ENCODE peak calls at places on chromosomes 16 and 17, in four cellular contexts. One of them, this sample, is unnamed.
A peak's percentile ranks its signal among the peaks of the same experiment; 100 is the strongest.

GRCh38 chr17:17919169-17920107 is 52.8 kb downstream of the TOM1L2 start:
- DNase-seq in brain microvascular endothelial cell: peak; percentile 67
- DNase-seq in sigmoid colon: peak; percentile 89
- DNase-seq in H9: peak; percentile 90
- DNase-seq in this sample: peak; percentile 75

GRCh38 chr16:30184430-30185140 is 1.2 kb downstream of the CORO1A start:
- DNase-seq in brain microvascular endothelial cell: no peak
- DNase-seq in sigmoid colon: peak; percentile 71
- DNase-seq in H9: no peak
- DNase-seq in this sample: no peak

GRCh38 chr17:348692-349425 is 3.7 kb downstream of the RPH3AL start:
- DNase-seq in brain microvascular endothelial cell: no peak
- DNase-seq in sigmoid colon: peak; percentile 86
- DNase-seq in H9: peak; percentile 29
- DNase-seq in this sample: no peak

GRCh38 chr16:13307255-13307654 is 405.9 kb downstream of the SHISA9 start:
- DNase-seq in brain microvascular endothelial cell: peak; percentile 5
- DNase-seq in sigmoid colon: no peak
- DNase-seq in H9: no peak
- DNase-seq in this sample: no peak

GRCh38 chr17:39402279-39402889 is 958 bp upstream of the FBXL20 start:
- DNase-seq in brain microvascular endothelial cell: peak; percentile 90
- DNase-seq in sigmoid colon: peak; percentile 96
- DNase-seq in H9: peak; percentile 98
- DNase-seq in this sample: peak; percentile 92

GRCh38 chr17:75824591-75825518 is 19.3 kb downstream of the UNC13D start:
- DNase-seq in brain microvascular endothelial cell: no peak
- DNase-seq in sigmoid colon: peak; percentile 57
- DNase-seq in H9: no peak
- DNase-seq in this sample: no peak

GRCh38 chr16:57620316-57621231 is 7.9 kb upstream of the ADGRG1 start:
- DNase-seq in brain microvascular endothelial cell: no peak
- DNase-seq in sigmoid colon: peak; percentile 49
- DNase-seq in H9: no peak
- DNase-seq in this sample: no peak

GRCh38 chr16:56262148-56262878 is 71.0 kb downstream of the GNAO1 start:
- DNase-seq in brain microvascular endothelial cell: no peak
- DNase-seq in sigmoid colon: peak; percentile 72
- DNase-seq in H9: no peak
- DNase-seq in this sample: no peak

GRCh38 chr16:52405441-52405840 is 141.5 kb downstream of the TOX3 start:
- DNase-seq in brain microvascular endothelial cell: no peak
- DNase-seq in sigmoid colon: no peak
- DNase-seq in H9: no peak
- DNase-seq in this sample: no peak

GRCh38 chr17:40541060-40541872 is 24.0 kb downstream of the CCR7 start:
- DNase-seq in brain microvascular endothelial cell: no peak
- DNase-seq in sigmoid colon: peak; percentile 68
- DNase-seq in H9: no peak
- DNase-seq in this sample: no peak

GRCh38 chr17:1379930-1380313 is 20.1 kb downstream of the YWHAE start:
- DNase-seq in brain microvascular endothelial cell: no peak
- DNase-seq in sigmoid colon: no peak
- DNase-seq in H9: no peak
- DNase-seq in this sample: no peak

GRCh38 chr17:62703776-62704380 is 76.4 kb downstream of the MRC2 start:
- DNase-seq in brain microvascular endothelial cell: no peak
- DNase-seq in sigmoid colon: peak; percentile 87
- DNase-seq in H9: peak; percentile 92
- DNase-seq in this sample: peak; percentile 91

GRCh38 chr17:15321556-15322250 is 19.7 kb downstream of the TEKT3 start:
- DNase-seq in brain microvascular endothelial cell: peak; percentile 51
- DNase-seq in sigmoid colon: no peak
- DNase-seq in H9: no peak
- DNase-seq in this sample: no peak

GRCh38 chr17:7060165-7060890 is 16.4 kb upstream of the SLC16A11 start:
- DNase-seq in brain microvascular endothelial cell: peak; percentile 60
- DNase-seq in sigmoid colon: no peak
- DNase-seq in H9: no peak
- DNase-seq in this sample: no peak

GRCh38 chr17:75773121-75773807 is 8.3 kb upstream of the GALK1 start:
- DNase-seq in brain microvascular endothelial cell: no peak
- DNase-seq in sigmoid colon: peak; percentile 69
- DNase-seq in H9: peak; percentile 49
- DNase-seq in this sample: no peak

GRCh38 chr17:29642171-29642611 is 19.5 kb upstream of the CORO6 start:
- DNase-seq in brain microvascular endothelial cell: no peak
- DNase-seq in sigmoid colon: no peak
- DNase-seq in H9: no peak
- DNase-seq in this sample: peak; percentile 52

GRCh38 chr17:4945176-4945943 is 3.0 kb downstream of the PFN1 start:
- DNase-seq in brain microvascular endothelial cell: peak; percentile 90
- DNase-seq in sigmoid colon: peak; percentile 93
- DNase-seq in H9: peak; percentile 80
- DNase-seq in this sample: no peak

GRCh38 chr17:82213251-82214011 is 789 bp upstream of the CCDC57 start:
- DNase-seq in brain microvascular endothelial cell: peak; percentile 80
- DNase-seq in sigmoid colon: peak; percentile 81
- DNase-seq in H9: no peak
- DNase-seq in this sample: peak; percentile 53

GRCh38 chr16:52578007-52578828 is 31.3 kb upstream of the TOX3 start:
- DNase-seq in brain microvascular endothelial cell: no peak
- DNase-seq in sigmoid colon: no peak
- DNase-seq in H9: no peak
- DNase-seq in this sample: no peak

GRCh38 chr17:40023590-40024292 is 8.5 kb downstream of the CSF3 start:
- DNase-seq in brain microvascular endothelial cell: no peak
- DNase-seq in sigmoid colon: peak; percentile 67
- DNase-seq in H9: no peak
- DNase-seq in this sample: no peak

GRCh38 chr17:9389116-9389515 is 186.5 kb downstream of the STX8 start:
- DNase-seq in brain microvascular endothelial cell: peak; percentile 87
- DNase-seq in sigmoid colon: no peak
- DNase-seq in H9: no peak
- DNase-seq in this sample: no peak

GRCh38 chr17:41544497-41544896 is 16.4 kb upstream of the KRT19 start:
- DNase-seq in brain microvascular endothelial cell: no peak
- DNase-seq in sigmoid colon: no peak
- DNase-seq in H9: no peak
- DNase-seq in this sample: no peak

GRCh38 chr16:24673155-24673554 is 56.3 kb upstream of the TNRC6A start:
- DNase-seq in brain microvascular endothelial cell: no peak
- DNase-seq in sigmoid colon: no peak
- DNase-seq in H9: no peak
- DNase-seq in this sample: no peak

GRCh38 chr17:32792207-32792606 is 84.7 kb downstream of the MYO1D start:
- DNase-seq in brain microvascular endothelial cell: no peak
- DNase-seq in sigmoid colon: no peak
- DNase-seq in H9: no peak
- DNase-seq in this sample: no peak

GRCh38 chr16:22161401-22161800 is 905 bp upstream of the SDR42E2 start:
- DNase-seq in brain microvascular endothelial cell: no peak
- DNase-seq in sigmoid colon: no peak
- DNase-seq in H9: no peak
- DNase-seq in this sample: no peak

GRCh38 chr16:16972831-16973230 is 497.9 kb downstream of the XYLT1 start:
- DNase-seq in brain microvascular endothelial cell: no peak
- DNase-seq in sigmoid colon: no peak
- DNase-seq in H9: no peak
- DNase-seq in this sample: no peak

GRCh38 chr16:28820016-28820415 is 2.8 kb upstream of the ATXN2L start:
- DNase-seq in brain microvascular endothelial cell: no peak
- DNase-seq in sigmoid colon: peak; percentile 61
- DNase-seq in H9: no peak
- DNase-seq in this sample: no peak

GRCh38 chr17:39000021-39000601 is 32.9 kb upstream of the FBXO47 start:
- DNase-seq in brain microvascular endothelial cell: no peak
- DNase-seq in sigmoid colon: no peak
- DNase-seq in H9: no peak
- DNase-seq in this sample: no peak

GRCh38 chr17:78374631-78375274 is 3.7 kb upstream of the PGS1 start:
- DNase-seq in brain microvascular endothelial cell: peak; percentile 68
- DNase-seq in sigmoid colon: no peak
- DNase-seq in H9: peak; percentile 77
- DNase-seq in this sample: peak; percentile 35

GRCh38 chr16:18983565-18984424 is at the start of gene TMC7:
- DNase-seq in brain microvascular endothelial cell: peak; percentile 83
- DNase-seq in sigmoid colon: peak; percentile 74
- DNase-seq in H9: peak; percentile 94
- DNase-seq in this sample: peak; percentile 96

GRCh38 chr17:39094607-39095308 is 56.7 kb downstream of the PLXDC1 start:
- DNase-seq in brain microvascular endothelial cell: no peak
- DNase-seq in sigmoid colon: no peak
- DNase-seq in H9: no peak
- DNase-seq in this sample: no peak

GRCh38 chr17:17084941-17085340 is 42.7 kb downstream of the MPRIP start:
- DNase-seq in brain microvascular endothelial cell: no peak
- DNase-seq in sigmoid colon: peak; percentile 50
- DNase-seq in H9: no peak
- DNase-seq in this sample: no peak

DNA sequence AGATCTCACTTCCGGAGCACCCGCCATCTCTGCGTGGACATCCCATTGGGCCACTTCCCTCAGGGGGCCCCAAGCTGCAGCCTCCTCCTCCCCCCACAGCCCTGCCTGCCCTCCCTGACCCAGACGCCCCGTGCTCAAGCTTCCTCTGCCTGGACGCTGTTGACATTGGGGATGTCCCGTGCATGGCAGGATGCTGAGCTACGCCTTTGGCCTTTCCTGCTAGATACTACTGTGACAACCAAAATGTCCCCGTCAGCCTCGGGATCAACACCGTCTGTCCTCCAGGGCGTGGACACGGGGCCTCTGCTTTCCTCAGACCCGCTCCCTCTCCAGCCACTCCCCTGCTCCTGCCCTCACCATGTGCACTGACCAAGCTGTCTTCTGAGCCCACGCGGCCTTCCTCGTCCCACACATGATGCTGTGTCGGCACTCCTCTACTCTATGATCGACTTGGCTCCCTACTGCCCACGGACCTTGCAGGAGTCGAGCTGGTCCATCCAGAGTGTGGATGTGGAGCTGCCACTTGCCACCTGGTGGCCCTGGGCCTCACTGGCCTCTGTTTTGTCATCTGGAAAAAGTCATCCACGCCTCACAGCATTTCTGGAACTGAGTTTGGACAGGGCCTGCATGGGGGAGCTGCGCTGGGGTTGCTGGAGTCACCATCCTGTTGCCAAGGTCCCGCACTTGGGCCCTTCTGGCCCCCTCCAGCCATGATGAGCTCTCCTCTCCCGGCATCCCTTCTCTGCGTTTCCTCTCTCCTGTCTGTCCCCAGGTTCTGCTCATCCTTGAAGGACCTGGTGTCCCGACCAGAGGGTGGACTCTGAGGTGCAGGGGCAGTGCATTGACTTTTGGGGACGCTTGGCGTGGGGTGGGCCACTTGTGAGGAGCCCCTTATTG is 221.7 kb upstream of the CIBAR2 start:
- DNase-seq in brain microvascular endothelial cell: no peak
- DNase-seq in sigmoid colon: no peak
- DNase-seq in H9: no peak
- DNase-seq in this sample: no peak
- TF ChIP-seq CTCF in brain microvascular endothelial cell: no peak
- TF ChIP-seq CTCF in sigmoid colon: no peak
- TF ChIP-seq CTCF in H9: no peak
- TF ChIP-seq CTCF in this sample: no peak

GRCh38 chr17:21286771-21287702 is 2.5 kb downstream of the MAP2K3 start:
- DNase-seq in brain microvascular endothelial cell: no peak
- DNase-seq in sigmoid colon: no peak
- DNase-seq in H9: no peak
- DNase-seq in this sample: no peak

GRCh38 chr17:21287703-21288449 is 3.4 kb downstream of the MAP2K3 start:
- DNase-seq in brain microvascular endothelial cell: peak; percentile 88
- DNase-seq in sigmoid colon: peak; percentile 98
- DNase-seq in H9: no peak
- DNase-seq in this sample: no peak

GRCh38 chr17:21289902-21290571 is 5.5 kb downstream of the MAP2K3 start:
- DNase-seq in brain microvascular endothelial cell: no peak
- DNase-seq in sigmoid colon: peak; percentile 90
- DNase-seq in H9: no peak
- DNase-seq in this sample: no peak

GRCh38 chr17:21289175-21289901 is 4.8 kb downstream of the MAP2K3 start:
- DNase-seq in brain microvascular endothelial cell: no peak
- DNase-seq in sigmoid colon: no peak
- DNase-seq in H9: no peak
- DNase-seq in this sample: no peak

GRCh38 chr17:21288581-21289017 is 4.1 kb downstream of the MAP2K3 start:
- DNase-seq in brain microvascular endothelial cell: no peak
- DNase-seq in sigmoid colon: no peak
- DNase-seq in H9: no peak
- DNase-seq in this sample: no peak
- TF ChIP-seq CTCF in brain microvascular endothelial cell: peak; percentile 29
- TF ChIP-seq CTCF in sigmoid colon: no peak
- TF ChIP-seq CTCF in H9: no peak
- TF ChIP-seq CTCF in this sample: no peak

DNA sequence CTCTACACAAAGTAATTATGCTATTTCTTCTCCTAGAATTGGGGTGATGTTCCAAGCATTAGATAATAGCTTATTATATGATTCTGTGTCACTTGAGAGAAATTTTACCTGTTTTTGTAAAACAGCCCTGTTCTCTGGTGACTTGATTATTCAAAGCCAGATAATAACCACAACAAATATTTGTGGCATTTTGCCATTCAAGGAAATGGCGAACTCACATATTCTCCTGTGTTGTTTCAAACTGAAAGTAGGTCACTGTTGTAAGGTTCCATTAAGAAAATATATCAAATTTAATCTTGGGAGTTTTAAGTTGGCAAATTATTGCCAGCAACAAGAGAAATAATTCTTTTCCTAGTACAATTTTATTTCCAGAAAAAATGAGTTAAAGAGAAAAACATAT is 124.8 kb downstream of the STXBP4 start:
- DNase-seq in brain microvascular endothelial cell: peak; percentile 6
- DNase-seq in sigmoid colon: no peak
- DNase-seq in H9: no peak
- DNase-seq in this sample: no peak
- TF ChIP-seq CTCF in brain microvascular endothelial cell: no peak
- TF ChIP-seq CTCF in sigmoid colon: no peak
- TF ChIP-seq CTCF in H9: no peak
- TF ChIP-seq CTCF in this sample: no peak

GRCh38 chr16:3881499-3881995 is 1.0 kb upstream of the CREBBP start:
- DNase-seq in brain microvascular endothelial cell: no peak
- DNase-seq in sigmoid colon: no peak
- DNase-seq in H9: peak; percentile 46
- DNase-seq in this sample: no peak

GRCh38 chr16:3879887-3880564 is 487 bp downstream of the CREBBP start:
- DNase-seq in brain microvascular endothelial cell: peak; percentile 25
- DNase-seq in sigmoid colon: peak; percentile 89
- DNase-seq in H9: peak; percentile 35
- DNase-seq in this sample: peak; percentile 77

GRCh38 chr16:3882531-3882930 is 2.0 kb upstream of the CREBBP start:
- DNase-seq in brain microvascular endothelial cell: no peak
- DNase-seq in sigmoid colon: no peak
- DNase-seq in H9: no peak
- DNase-seq in this sample: no peak

GRCh38 chr16:3879258-3879886 is 1.1 kb downstream of the CREBBP start:
- DNase-seq in brain microvascular endothelial cell: no peak
- DNase-seq in sigmoid colon: peak; percentile 69
- DNase-seq in H9: peak; percentile 32
- DNase-seq in this sample: peak; percentile 53

GRCh38 chr16:3880623-3881498 is at the start of gene CREBBP:
- DNase-seq in brain microvascular endothelial cell: peak; percentile 52
- DNase-seq in sigmoid colon: peak; percentile 92
- DNase-seq in H9: peak; percentile 86
- DNase-seq in this sample: peak; percentile 91
- TF ChIP-seq CTCF in brain microvascular endothelial cell: no peak
- TF ChIP-seq CTCF in sigmoid colon: no peak
- TF ChIP-seq CTCF in H9: no peak
- TF ChIP-seq CTCF in this sample: no peak